ENCODE peak calls at places on chromosomes 13 and 19, in six cellular contexts. One of them, this sample, is unnamed.

GRCh38 chr13:84050551-84050950 is 168.3 kb upstream of the SLITRK1 start:
- DNase-seq in heart right ventricle: no peak
- DNase-seq in neural progenitor cell: no peak
- DNase-seq in cardiac muscle cell: no peak
- DNase-seq in ascending aorta: no peak
- DNase-seq in left lung: no peak
- DNase-seq in this sample: no peak

GRCh38 chr13:20714563-20715339 is 11.3 kb downstream of the IL17D start:
- DNase-seq in left lung: peak; percentile 64
- DNase-seq in neural progenitor cell: no peak
- DNase-seq in ascending aorta: no peak
- DNase-seq in heart right ventricle: peak; percentile 60
- DNase-seq in cardiac muscle cell: peak; percentile 92
- DNase-seq in this sample: no peak

GRCh38 chr19:40523322-40524047 is 53.2 kb upstream of the SHKBP1 start:
- DNase-seq in cardiac muscle cell: peak; percentile 70
- DNase-seq in ascending aorta: no peak
- DNase-seq in left lung: peak; percentile 36
- DNase-seq in heart right ventricle: peak; percentile 36
- DNase-seq in neural progenitor cell: peak; percentile 83
- DNase-seq in this sample: no peak

GRCh38 chr19:12202250-12202649 is 39.4 kb downstream of the ZNF136 start:
- DNase-seq in cardiac muscle cell: peak; percentile 10
- DNase-seq in left lung: no peak
- DNase-seq in ascending aorta: no peak
- DNase-seq in neural progenitor cell: peak; percentile 48
- DNase-seq in heart right ventricle: peak; percentile 16
- DNase-seq in this sample: no peak

GRCh38 chr13:27379694-27380596 is 44.5 kb upstream of the GTF3A start:
- DNase-seq in neural progenitor cell: peak; percentile 83
- DNase-seq in cardiac muscle cell: peak; percentile 62
- DNase-seq in left lung: no peak
- DNase-seq in heart right ventricle: no peak
- DNase-seq in ascending aorta: no peak
- DNase-seq in this sample: no peak

GRCh38 chr13:66994498-66995365 is 235.4 kb downstream of the PCDH9 start:
- DNase-seq in neural progenitor cell: no peak
- DNase-seq in heart right ventricle: no peak
- DNase-seq in ascending aorta: no peak
- DNase-seq in cardiac muscle cell: no peak
- DNase-seq in left lung: no peak
- DNase-seq in this sample: no peak

GRCh38 chr13:26500618-26501320 is 56.7 kb upstream of the WASF3 start:
- DNase-seq in heart right ventricle: no peak
- DNase-seq in neural progenitor cell: no peak
- DNase-seq in left lung: no peak
- DNase-seq in cardiac muscle cell: no peak
- DNase-seq in ascending aorta: no peak
- DNase-seq in this sample: no peak

GRCh38 chr13:94114166-94114565 is 365.3 kb downstream of the DCT start:
- DNase-seq in ascending aorta: no peak
- DNase-seq in heart right ventricle: no peak
- DNase-seq in cardiac muscle cell: no peak
- DNase-seq in left lung: no peak
- DNase-seq in neural progenitor cell: no peak
- DNase-seq in this sample: no peak

GRCh38 chr13:108274718-108275117 is 5.2 kb downstream of the TNFSF13B start:
- DNase-seq in ascending aorta: no peak
- DNase-seq in neural progenitor cell: no peak
- DNase-seq in left lung: no peak
- DNase-seq in heart right ventricle: no peak
- DNase-seq in cardiac muscle cell: no peak
- DNase-seq in this sample: no peak

GRCh38 chr19:42111811-42112210 is 20.4 kb downstream of the POU2F2 start:
- DNase-seq in ascending aorta: no peak
- DNase-seq in left lung: no peak
- DNase-seq in heart right ventricle: no peak
- DNase-seq in cardiac muscle cell: no peak
- DNase-seq in neural progenitor cell: no peak
- DNase-seq in this sample: no peak

GRCh38 chr19:41321600-41322270 is 11.8 kb downstream of the CCDC97 start:
- DNase-seq in heart right ventricle: no peak
- DNase-seq in left lung: peak; percentile 49
- DNase-seq in neural progenitor cell: peak; percentile 80
- DNase-seq in cardiac muscle cell: peak; percentile 85
- DNase-seq in ascending aorta: no peak
- DNase-seq in this sample: no peak

GRCh38 chr19:11699931-11700794 is 38.6 kb downstream of the ZNF823 start:
- DNase-seq in left lung: no peak
- DNase-seq in neural progenitor cell: peak; percentile 37
- DNase-seq in ascending aorta: no peak
- DNase-seq in heart right ventricle: no peak
- DNase-seq in cardiac muscle cell: peak; percentile 50
- DNase-seq in this sample: no peak

GRCh38 chr13:112722433-112723250 is 32.8 kb downstream of the ATP11A start:
- DNase-seq in heart right ventricle: peak; percentile 75
- DNase-seq in neural progenitor cell: no peak
- DNase-seq in left lung: peak; percentile 73
- DNase-seq in ascending aorta: no peak
- DNase-seq in cardiac muscle cell: peak; percentile 93
- DNase-seq in this sample: peak; percentile 27

GRCh38 chr13:101053694-101054093 is 362.6 kb downstream of the NALCN start:
- DNase-seq in cardiac muscle cell: no peak
- DNase-seq in ascending aorta: no peak
- DNase-seq in neural progenitor cell: no peak
- DNase-seq in heart right ventricle: no peak
- DNase-seq in left lung: no peak
- DNase-seq in this sample: no peak

GRCh38 chr13:94661396-94661795 is 50.9 kb downstream of the SOX21 start:
- DNase-seq in ascending aorta: no peak
- DNase-seq in neural progenitor cell: peak; percentile 40
- DNase-seq in heart right ventricle: no peak
- DNase-seq in cardiac muscle cell: no peak
- DNase-seq in left lung: no peak
- DNase-seq in this sample: no peak

GRCh38 chr19:45883586-45883880 is 2.4 kb downstream of the IRF2BP1 start:
- DNase-seq in left lung: no peak
- DNase-seq in ascending aorta: no peak
- DNase-seq in heart right ventricle: no peak
- DNase-seq in neural progenitor cell: no peak
- DNase-seq in cardiac muscle cell: no peak
- DNase-seq in this sample: no peak
- TF ChIP-seq CTCF in left lung: no peak
- TF ChIP-seq CTCF in ascending aorta: no peak
- TF ChIP-seq CTCF in heart right ventricle: peak; percentile 36
- TF ChIP-seq CTCF in neural progenitor cell: peak; percentile 2
- TF ChIP-seq CTCF in cardiac muscle cell: no peak
- TF ChIP-seq CTCF in this sample: peak; percentile 72

GRCh38 chr13:98539655-98540054 is 37.3 kb downstream of the STK24 start:
- DNase-seq in left lung: no peak
- DNase-seq in heart right ventricle: no peak
- DNase-seq in ascending aorta: no peak
- DNase-seq in neural progenitor cell: no peak
- DNase-seq in cardiac muscle cell: no peak
- DNase-seq in this sample: no peak
- H3K4me1 ChIP-seq in left lung: peaks cover 87% of the 10 kb centered on the region
- H3K4me1 ChIP-seq in heart right ventricle: peaks cover 14% of the 10 kb centered on the region
- H3K4me1 ChIP-seq in ascending aorta: peaks cover 18% of the 10 kb centered on the region
- H3K4me1 ChIP-seq in neural progenitor cell: peaks cover 37% of the 10 kb centered on the region
- H3K4me1 ChIP-seq in cardiac muscle cell: peaks cover 45% of the 10 kb centered on the region
- H3K4me1 ChIP-seq in this sample: peaks cover 42% of the 10 kb centered on the region

GRCh38 chr13:77328819-77329132 is 1.9 kb upstream of the MYCBP2 start:
- DNase-seq in heart right ventricle: no peak
- DNase-seq in cardiac muscle cell: no peak
- DNase-seq in neural progenitor cell: no peak
- DNase-seq in left lung: no peak
- DNase-seq in ascending aorta: no peak
- DNase-seq in this sample: no peak
- H3K4me3 ChIP-seq in heart right ventricle: peak overlapping the region; percentile 82
- H3K4me3 ChIP-seq in cardiac muscle cell: peak overlapping the region; percentile 68
- H3K4me3 ChIP-seq in neural progenitor cell: peak overlapping the region; percentile 82
- H3K4me3 ChIP-seq in left lung: peak overlapping the region; percentile 70
- H3K4me3 ChIP-seq in ascending aorta: peak overlapping the region; percentile 75
- H3K4me3 ChIP-seq in this sample: peak overlapping the region; percentile 51

GRCh38 chr19:47112166-47112663 is 1.4 kb downstream of the ZC3H4 start:
- DNase-seq in heart right ventricle: peak; percentile 91
- DNase-seq in neural progenitor cell: peak; percentile 91
- DNase-seq in left lung: peak; percentile 94
- DNase-seq in ascending aorta: no peak
- DNase-seq in cardiac muscle cell: peak; percentile 94
- DNase-seq in this sample: peak; percentile 86
- TF ChIP-seq CTCF in heart right ventricle: no peak
- TF ChIP-seq CTCF in neural progenitor cell: no peak
- TF ChIP-seq CTCF in left lung: no peak
- TF ChIP-seq CTCF in ascending aorta: no peak
- TF ChIP-seq CTCF in cardiac muscle cell: no peak
- TF ChIP-seq CTCF in this sample: no peak

GRCh38 chr19:43762814-43763213 is 8.1 kb upstream of the SMG9 start:
- DNase-seq in neural progenitor cell: no peak
- DNase-seq in left lung: no peak
- DNase-seq in ascending aorta: no peak
- DNase-seq in heart right ventricle: no peak
- DNase-seq in cardiac muscle cell: no peak
- DNase-seq in this sample: no peak
- H3K4me1 ChIP-seq in neural progenitor cell: peaks cover 4% of the 10 kb centered on the region
- H3K4me1 ChIP-seq in left lung: peaks cover 53% of the 10 kb centered on the region
- H3K4me1 ChIP-seq in ascending aorta: peaks cover 23% of the 10 kb centered on the region
- H3K4me1 ChIP-seq in heart right ventricle: no peaks in the 10 kb centered on the region
- H3K4me1 ChIP-seq in cardiac muscle cell: no peaks in the 10 kb centered on the region
- H3K4me1 ChIP-seq in this sample: peaks cover 47% of the 10 kb centered on the region

DNA sequence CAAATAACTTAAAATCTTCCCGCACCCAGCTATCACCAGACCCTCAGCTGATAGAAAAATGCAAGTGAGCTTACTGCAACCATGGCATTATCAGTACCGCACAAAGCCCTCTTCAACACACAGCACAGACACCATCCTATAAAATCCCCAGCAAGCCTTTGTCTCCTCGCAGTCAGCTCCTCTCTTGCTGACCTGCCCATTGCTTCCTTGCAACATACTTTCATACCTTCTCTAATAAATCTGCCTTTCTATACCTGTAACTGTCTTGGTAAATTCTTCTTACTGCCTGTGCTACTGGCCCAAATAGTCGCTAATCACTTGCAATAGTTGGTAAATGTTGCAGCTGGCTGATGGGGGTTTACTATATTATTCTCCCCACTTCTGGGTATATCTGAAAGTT is 43.3 kb upstream of the FARP1 start:
- DNase-seq in left lung: no peak
- DNase-seq in cardiac muscle cell: no peak
- DNase-seq in neural progenitor cell: no peak
- DNase-seq in heart right ventricle: no peak
- DNase-seq in ascending aorta: no peak
- DNase-seq in this sample: no peak
- H3K4me3 ChIP-seq in left lung: no peak overlapping the region
- H3K4me3 ChIP-seq in cardiac muscle cell: no peak overlapping the region
- H3K4me3 ChIP-seq in neural progenitor cell: no peak overlapping the region
- H3K4me3 ChIP-seq in heart right ventricle: no peak overlapping the region
- H3K4me3 ChIP-seq in ascending aorta: no peak overlapping the region
- H3K4me3 ChIP-seq in this sample: no peak overlapping the region